ENCODE peak calls at places on chromosomes 5 and 9, in six cellular contexts. N is GM12892, W is KBM-7, Z is NCI-H2081, R is NCI-H82, J is lower leg skin. G is an unnamed sample.
A peak's percentile ranks its signal among the peaks of the same experiment; 100 is the strongest.

GRCh38 chr5:22514231-22514630 is 338.9 kb downstream of the CDH12 start:
- DNase-seq in N (no peak), W (no peak), J (no peak), R (no peak), Z (no peak), G (no peak)

GRCh38 chr9:136853596-136854112 is 1.5 kb downstream of the MAMDC4 start:
- DNase-seq in W (no peak), Z (no peak), J (no peak), R (no peak), N (no peak), G (no peak)

GRCh38 chr9:132879443-132880310 is 979 bp downstream of the SPACA9 start:
- DNase-seq in R (no peak), W (peak; percentile 83), Z (no peak), J (no peak), N (no peak), G (no peak)

GRCh38 chr9:87950765-87951488 is 23.4 kb downstream of the CDK20 start:
- DNase-seq in Z (no peak), R (peak; percentile 31), N (no peak), J (no peak), W (peak; percentile 54), G (peak; percentile 59)

GRCh38 chr9:79658926-79659325 is 87.2 kb downstream of the TLE4 start:
- DNase-seq in Z (no peak), R (no peak), N (no peak), W (no peak), J (no peak), G (no peak)

GRCh38 chr9:106932178-106932577 is 69.2 kb downstream of the ZNF462 start:
- DNase-seq in W (no peak), Z (no peak), R (no peak), N (no peak), J (no peak), G (no peak)

GRCh38 chr9:111720170-111720569 is 58.8 kb downstream of the GNG10 start:
- DNase-seq in J (no peak), R (peak; percentile 22), W (peak; percentile 9), Z (no peak), N (no peak), G (no peak)

GRCh38 chr5:124655943-124656459 is 90.4 kb downstream of the ZNF608 start:
- DNase-seq in R (peak; percentile 17), Z (peak; percentile 93), J (peak; percentile 66), N (no peak), W (peak; percentile 53), G (peak; percentile 93)

GRCh38 chr9:37339945-37340344 is 82.6 kb upstream of the GRHPR start:
- DNase-seq in W (no peak), R (peak; percentile 24), N (no peak), J (no peak), Z (no peak), G (no peak)

GRCh38 chr9:2972475-2972874 is 128.6 kb upstream of the PUM3 start:
- DNase-seq in R (no peak), N (no peak), J (no peak), W (no peak), Z (no peak), G (no peak)

GRCh38 chr5:1140188-1140817 is 28.4 kb upstream of the SLC12A7 start:
- DNase-seq in R (peak; percentile 64), N (peak; percentile 87), W (peak; percentile 83), J (peak; percentile 64), Z (peak; percentile 89), G (peak; percentile 58)

GRCh38 chr5:174876-175465 is 16.3 kb upstream of the LRRC14B start:
- DNase-seq in R (no peak), W (no peak), Z (no peak), N (no peak), J (no peak), G (no peak)

GRCh38 chr5:65163698-65164097 is 318.0 kb downstream of the ADAMTS6 start:
- DNase-seq in N (no peak), J (no peak), R (no peak), Z (no peak), W (no peak), G (no peak)

G was measured in LoVo.